ENCODE peak calls at places on chromosome 3, in six cellular contexts. I is occipital lobe; V is activated CD8-positive, alpha-beta memory T cell treated with anti-CD3 and anti-CD28 coated beads, Interleukin-2, amount 50 U/mL, for 48 hours; G is HuH-7; P is astrocyte of the spinal cord; Q is CD8-positive, alpha-beta memory T cell. T is an unnamed sample.

GRCh38 chr3:171591059-171591458 is 130.9 kb upstream of the TNIK start:
- DNase-seq in I (no peak), V (no peak), G (no peak), P (no peak), Q (no peak), T (no peak)

GRCh38 chr3:61356678-61357077 is 105.4 kb upstream of the FHIT start:
- DNase-seq in I (no peak), V (no peak), G (peak), P (no peak), Q (no peak), T (no peak)

GRCh38 chr3:189635385-189635784 is 4.2 kb downstream of the TP63 start:
- DNase-seq in I (no peak), V (no peak), G (no peak), P (no peak), Q (no peak), T (no peak)

GRCh38 chr3:188343894-188344293 is 189.9 kb downstream of the LPP start:
- DNase-seq in I (no peak), V (no peak), G (no peak), P (no peak), Q (no peak), T (no peak)

GRCh38 chr3:66454464-66454859 is 46.4 kb downstream of the LRIG1 start:
- DNase-seq in I (no peak), V (no peak), G (no peak), P (no peak), Q (no peak), T (no peak)

GRCh38 chr3:52176188-52176752 is 21.7 kb upstream of the ALAS1 start:
- DNase-seq in I (no peak), V (no peak), G (no peak), P (no peak), Q (no peak), T (no peak)

GRCh38 chr3:5006755-5007202 is 27.5 kb downstream of the BHLHE40 start:
- DNase-seq in I (no peak), V (peak), G (no peak), P (no peak), Q (peak), T (no peak)

GRCh38 chr3:23810342-23811116 is 4.8 kb downstream of the UBE2E1 start:
- DNase-seq in I (no peak), V (peak), G (peak), P (peak), Q (peak), T (no peak)

GRCh38 chr3:108548304-108548703 is 37.9 kb upstream of the MYH15 start:
- DNase-seq in I (no peak), V (no peak), G (no peak), P (no peak), Q (no peak), T (no peak)

GRCh38 chr3:127525373-127525772 is 65.2 kb downstream of the TPRA1 start:
- DNase-seq in I (peak), V (no peak), G (no peak), P (peak), Q (no peak), T (no peak)

GRCh38 chr3:27357665-27358258 is 11.4 kb downstream of the NEK10 start:
- DNase-seq in I (no peak), V (no peak), G (peak), P (peak), Q (peak), T (peak)

GRCh38 chr3:192033246-192033645 is 572.3 kb downstream of the PYDC2 start:
- DNase-seq in I (no peak), V (no peak), G (no peak), P (no peak), Q (no peak), T (no peak)

GRCh38 chr3:183244219-183244618 is 8.8 kb upstream of the B3GNT5 start:
- DNase-seq in I (no peak), V (no peak), G (no peak), P (no peak), Q (no peak), T (no peak)

GRCh38 chr3:25548836-25549235 is 115.9 kb downstream of the TOP2B start:
- DNase-seq in I (no peak), V (no peak), G (no peak), P (no peak), Q (no peak), T (no peak)

GRCh38 chr3:8458711-8459110 is 42.9 kb upstream of the LMCD1 start:
- DNase-seq in I (no peak), V (no peak), G (no peak), P (peak), Q (no peak), T (no peak)

GRCh38 chr3:177724020-177724638 is 526.8 kb upstream of the TBL1XR1 start:
- DNase-seq in I (no peak), V (no peak), G (no peak), P (no peak), Q (no peak), T (no peak)

GRCh38 chr3:40237159-40237558 is 72.3 kb upstream of the EIF1B start:
- DNase-seq in I (no peak), V (no peak), G (no peak), P (no peak), Q (no peak), T (no peak)

GRCh38 chr3:122298239-122298638 is 26.8 kb upstream of the CSTA start:
- DNase-seq in I (no peak), V (no peak), G (no peak), P (no peak), Q (no peak), T (no peak)

GRCh38 chr3:31572605-31573459 is 40.1 kb downstream of the STT3B start:
- DNase-seq in I (no peak), V (no peak), G (no peak), P (no peak), Q (no peak), T (peak)

GRCh38 chr3:143998266-143998665 is 26.6 kb downstream of the DIPK2A start:
- DNase-seq in I (no peak), V (no peak), G (no peak), P (peak), Q (no peak), T (no peak)

GRCh38 chr3:41681479-41681878 is 280.4 kb downstream of the ULK4 start:
- DNase-seq in I (no peak), V (no peak), G (no peak), P (peak), Q (no peak), T (peak)

GRCh38 chr3:24689353-24689752 is 194.7 kb upstream of the THRB start:
- DNase-seq in I (no peak), V (no peak), G (no peak), P (no peak), Q (no peak), T (no peak)

GRCh38 chr3:53187430-53187829 is 26.4 kb downstream of the PRKCD start:
- DNase-seq in I (no peak), V (no peak), G (no peak), P (peak), Q (peak), T (no peak)

GRCh38 chr3:7734456-7734855 is 767.2 kb upstream of the LMCD1 start:
- DNase-seq in I (no peak), V (no peak), G (no peak), P (peak), Q (no peak), T (no peak)

GRCh38 chr3:110413291-110413690 is 658.3 kb upstream of the NECTIN3 start:
- DNase-seq in I (no peak), V (no peak), G (no peak), P (no peak), Q (no peak), T (no peak)

GRCh38 chr3:142225885-142226215 is 465 bp upstream of the GK5 start:
- DNase-seq in I (no peak), V (no peak), G (no peak), P (no peak), Q (no peak), T (no peak)

GRCh38 chr3:123150449-123150954 is 51.2 kb upstream of the SEC22A start:
- DNase-seq in I (no peak), V (no peak), G (no peak), P (no peak), Q (no peak), T (no peak)

GRCh38 chr3:133941390-133941789 is 45.7 kb upstream of the RAB6B start:
- DNase-seq in I (no peak), V (peak), G (no peak), P (peak), Q (no peak), T (no peak)

GRCh38 chr3:132220986-132221385 is 96.2 kb upstream of the ACP3 start:
- DNase-seq in I (no peak), V (no peak), G (no peak), P (no peak), Q (no peak), T (no peak)

GRCh38 chr3:134867277-134867676 is 72.2 kb downstream of the EPHB1 start:
- DNase-seq in I (no peak), V (no peak), G (no peak), P (no peak), Q (no peak), T (no peak)

GRCh38 chr3:157429703-157430102 is 6.9 kb upstream of the PTX3 start:
- DNase-seq in I (no peak), V (no peak), G (no peak), P (no peak), Q (no peak), T (no peak)

GRCh38 chr3:196138927-196139680 is 57.2 kb upstream of the TFRC start:
- DNase-seq in I (no peak), V (no peak), G (no peak), P (no peak), Q (no peak), T (no peak)

GRCh38 chr3:112769624-112770023 is 77.0 kb downstream of the CD200R1L start:
- DNase-seq in I (no peak), V (no peak), G (no peak), P (no peak), Q (no peak), T (no peak)

GRCh38 chr3:129702934-129703712 is 96.6 kb upstream of the PLXND1 start:
- DNase-seq in I (no peak), V (no peak), G (no peak), P (no peak), Q (no peak), T (no peak)

GRCh38 chr3:58494107-58494506 is 2.2 kb downstream of the KCTD6 start:
- DNase-seq in I (no peak), V (no peak), G (no peak), P (no peak), Q (no peak), T (no peak)

GRCh38 chr3:38151667-38152265 is 13.3 kb downstream of the MYD88 start:
- DNase-seq in I (no peak), V (no peak), G (no peak), P (no peak), Q (no peak), T (no peak)

GRCh38 chr3:120448707-120449650 is 1.8 kb downstream of the FSTL1 start:
- DNase-seq in I (no peak), V (no peak), G (no peak), P (peak), Q (no peak), T (no peak)

GRCh38 chr3:126118591-126118990 is 34.7 kb upstream of the SLC41A3 start:
- DNase-seq in I (no peak), V (peak), G (no peak), P (no peak), Q (peak), T (no peak)

GRCh38 chr3:54427501-54427900 is 305.1 kb downstream of the CACNA2D3 start:
- DNase-seq in I (no peak), V (no peak), G (no peak), P (no peak), Q (no peak), T (no peak)